ENCODE peak calls at places on chromosomes 4 and X, in five cellular contexts. One of them, this sample, is unnamed.
A peak's percentile ranks its signal among the peaks of the same experiment; 100 is the strongest.

GRCh38 chr4:1136028-1136427 is 22.7 kb upstream of the RNF212 start:
- DNase-seq in stimulated activated CD4-positive, alpha-beta T cell treated with anti-CD3 and anti-CD28 coated beads, Interleukin-15, amount 100 ng/mL, for 1 hour: no peak
- DNase-seq in Ammon's horn: no peak
- DNase-seq in T-cell: no peak
- DNase-seq in M059J: no peak
- DNase-seq in this sample: no peak

GRCh38 chr4:100984901-100985300 is 362.4 kb downstream of the PPP3CA start:
- DNase-seq in stimulated activated CD4-positive, alpha-beta T cell treated with anti-CD3 and anti-CD28 coated beads, Interleukin-15, amount 100 ng/mL, for 1 hour: no peak
- DNase-seq in Ammon's horn: no peak
- DNase-seq in T-cell: no peak
- DNase-seq in M059J: peak; percentile 73
- DNase-seq in this sample: no peak

GRCh38 chr4:65658117-65658516 is 12.2 kb downstream of the EPHA5 start:
- DNase-seq in stimulated activated CD4-positive, alpha-beta T cell treated with anti-CD3 and anti-CD28 coated beads, Interleukin-15, amount 100 ng/mL, for 1 hour: no peak
- DNase-seq in Ammon's horn: no peak
- DNase-seq in T-cell: no peak
- DNase-seq in M059J: no peak
- DNase-seq in this sample: no peak

GRCh38 chrX:13793897-13794296 is 23.0 kb downstream of the GPM6B start:
- DNase-seq in stimulated activated CD4-positive, alpha-beta T cell treated with anti-CD3 and anti-CD28 coated beads, Interleukin-15, amount 100 ng/mL, for 1 hour: no peak
- DNase-seq in Ammon's horn: no peak
- DNase-seq in T-cell: no peak
- DNase-seq in M059J: no peak
- DNase-seq in this sample: no peak

GRCh38 chr4:60344908-60345307 is 855.2 kb upstream of the ADGRL3 start:
- DNase-seq in stimulated activated CD4-positive, alpha-beta T cell treated with anti-CD3 and anti-CD28 coated beads, Interleukin-15, amount 100 ng/mL, for 1 hour: no peak
- DNase-seq in Ammon's horn: no peak
- DNase-seq in T-cell: no peak
- DNase-seq in M059J: no peak
- DNase-seq in this sample: no peak

GRCh38 chr4:172009461-172009860 is 196.3 kb downstream of the GALNTL6 start:
- DNase-seq in stimulated activated CD4-positive, alpha-beta T cell treated with anti-CD3 and anti-CD28 coated beads, Interleukin-15, amount 100 ng/mL, for 1 hour: no peak
- DNase-seq in Ammon's horn: no peak
- DNase-seq in T-cell: no peak
- DNase-seq in M059J: no peak
- DNase-seq in this sample: peak; percentile 10

GRCh38 chr4:1615786-1616573 is 68.1 kb downstream of the FAM53A start:
- DNase-seq in stimulated activated CD4-positive, alpha-beta T cell treated with anti-CD3 and anti-CD28 coated beads, Interleukin-15, amount 100 ng/mL, for 1 hour: no peak
- DNase-seq in Ammon's horn: no peak
- DNase-seq in T-cell: no peak
- DNase-seq in M059J: no peak
- DNase-seq in this sample: no peak

GRCh38 chr4:121034010-121034409 is 38.3 kb downstream of the NDNF start:
- DNase-seq in stimulated activated CD4-positive, alpha-beta T cell treated with anti-CD3 and anti-CD28 coated beads, Interleukin-15, amount 100 ng/mL, for 1 hour: no peak
- DNase-seq in Ammon's horn: no peak
- DNase-seq in T-cell: no peak
- DNase-seq in M059J: no peak
- DNase-seq in this sample: peak; percentile 55

GRCh38 chr4:53518807-53519206 is 72.5 kb downstream of the LNX1 start:
- DNase-seq in stimulated activated CD4-positive, alpha-beta T cell treated with anti-CD3 and anti-CD28 coated beads, Interleukin-15, amount 100 ng/mL, for 1 hour: no peak
- DNase-seq in Ammon's horn: no peak
- DNase-seq in T-cell: no peak
- DNase-seq in M059J: no peak
- DNase-seq in this sample: no peak

GRCh38 chr4:55033296-55033695 is 92.1 kb downstream of the KDR start:
- DNase-seq in stimulated activated CD4-positive, alpha-beta T cell treated with anti-CD3 and anti-CD28 coated beads, Interleukin-15, amount 100 ng/mL, for 1 hour: no peak
- DNase-seq in Ammon's horn: no peak
- DNase-seq in T-cell: no peak
- DNase-seq in M059J: peak; percentile 62
- DNase-seq in this sample: no peak

GRCh38 chrX:11606408-11606807 is 59.3 kb downstream of the ARHGAP6 start:
- DNase-seq in stimulated activated CD4-positive, alpha-beta T cell treated with anti-CD3 and anti-CD28 coated beads, Interleukin-15, amount 100 ng/mL, for 1 hour: no peak
- DNase-seq in Ammon's horn: no peak
- DNase-seq in T-cell: no peak
- DNase-seq in M059J: no peak
- DNase-seq in this sample: no peak

GRCh38 chr4:141132689-141133145 is 552 bp downstream of the RNF150 start:
- DNase-seq in stimulated activated CD4-positive, alpha-beta T cell treated with anti-CD3 and anti-CD28 coated beads, Interleukin-15, amount 100 ng/mL, for 1 hour: no peak
- DNase-seq in Ammon's horn: no peak
- DNase-seq in T-cell: no peak
- DNase-seq in M059J: peak; percentile 23
- DNase-seq in this sample: no peak

GRCh38 chr4:101761405-101761804 is 29.1 kb upstream of the BANK1 start:
- DNase-seq in stimulated activated CD4-positive, alpha-beta T cell treated with anti-CD3 and anti-CD28 coated beads, Interleukin-15, amount 100 ng/mL, for 1 hour: no peak
- DNase-seq in Ammon's horn: no peak
- DNase-seq in T-cell: no peak
- DNase-seq in M059J: no peak
- DNase-seq in this sample: no peak

GRCh38 chr4:138869165-138869564 is 146.4 kb upstream of the NOCT start:
- DNase-seq in stimulated activated CD4-positive, alpha-beta T cell treated with anti-CD3 and anti-CD28 coated beads, Interleukin-15, amount 100 ng/mL, for 1 hour: no peak
- DNase-seq in Ammon's horn: no peak
- DNase-seq in T-cell: no peak
- DNase-seq in M059J: no peak
- DNase-seq in this sample: no peak

GRCh38 chrX:275967-276587 is 5.1 kb upstream of the PLCXD1 start:
- DNase-seq in stimulated activated CD4-positive, alpha-beta T cell treated with anti-CD3 and anti-CD28 coated beads, Interleukin-15, amount 100 ng/mL, for 1 hour: no peak
- DNase-seq in Ammon's horn: peak; percentile 82
- DNase-seq in T-cell: peak; percentile 39
- DNase-seq in M059J: peak; percentile 70
- DNase-seq in this sample: no peak

GRCh38 chr4:83731609-83732008 is 195.7 kb downstream of the GPAT3 start:
- DNase-seq in stimulated activated CD4-positive, alpha-beta T cell treated with anti-CD3 and anti-CD28 coated beads, Interleukin-15, amount 100 ng/mL, for 1 hour: no peak
- DNase-seq in Ammon's horn: no peak
- DNase-seq in T-cell: no peak
- DNase-seq in M059J: peak; percentile 39
- DNase-seq in this sample: no peak

GRCh38 chr4:79209822-79210635 is 115.8 kb downstream of the NAA11 start:
- DNase-seq in stimulated activated CD4-positive, alpha-beta T cell treated with anti-CD3 and anti-CD28 coated beads, Interleukin-15, amount 100 ng/mL, for 1 hour: no peak
- DNase-seq in Ammon's horn: no peak
- DNase-seq in T-cell: no peak
- DNase-seq in M059J: peak; percentile 29
- DNase-seq in this sample: peak; percentile 77

GRCh38 chrX:81280148-81280547 is 78.2 kb downstream of the SH3BGRL start:
- DNase-seq in stimulated activated CD4-positive, alpha-beta T cell treated with anti-CD3 and anti-CD28 coated beads, Interleukin-15, amount 100 ng/mL, for 1 hour: no peak
- DNase-seq in Ammon's horn: no peak
- DNase-seq in T-cell: no peak
- DNase-seq in M059J: no peak
- DNase-seq in this sample: no peak

GRCh38 chr4:102614801-102615200 is 113.6 kb downstream of the NFKB1 start:
- DNase-seq in stimulated activated CD4-positive, alpha-beta T cell treated with anti-CD3 and anti-CD28 coated beads, Interleukin-15, amount 100 ng/mL, for 1 hour: no peak
- DNase-seq in Ammon's horn: no peak
- DNase-seq in T-cell: peak; percentile 37
- DNase-seq in M059J: no peak
- DNase-seq in this sample: no peak

GRCh38 chrX:133654801-133655200 is 239.5 kb upstream of the GPC4 start:
- DNase-seq in stimulated activated CD4-positive, alpha-beta T cell treated with anti-CD3 and anti-CD28 coated beads, Interleukin-15, amount 100 ng/mL, for 1 hour: no peak
- DNase-seq in Ammon's horn: no peak
- DNase-seq in T-cell: no peak
- DNase-seq in M059J: peak; percentile 29
- DNase-seq in this sample: no peak

GRCh38 chr4:136088231-136088630 is 1444.1 kb downstream of the PCDH18 start:
- DNase-seq in stimulated activated CD4-positive, alpha-beta T cell treated with anti-CD3 and anti-CD28 coated beads, Interleukin-15, amount 100 ng/mL, for 1 hour: no peak
- DNase-seq in Ammon's horn: no peak
- DNase-seq in T-cell: no peak
- DNase-seq in M059J: no peak
- DNase-seq in this sample: no peak

GRCh38 chr4:87045659-87046058 is 110.8 kb downstream of the AFF1 start:
- DNase-seq in stimulated activated CD4-positive, alpha-beta T cell treated with anti-CD3 and anti-CD28 coated beads, Interleukin-15, amount 100 ng/mL, for 1 hour: no peak
- DNase-seq in Ammon's horn: no peak
- DNase-seq in T-cell: no peak
- DNase-seq in M059J: no peak
- DNase-seq in this sample: no peak

GRCh38 chr4:519203-519651 is 20.2 kb downstream of the PIGG start:
- DNase-seq in stimulated activated CD4-positive, alpha-beta T cell treated with anti-CD3 and anti-CD28 coated beads, Interleukin-15, amount 100 ng/mL, for 1 hour: no peak
- DNase-seq in Ammon's horn: no peak
- DNase-seq in T-cell: no peak
- DNase-seq in M059J: no peak
- DNase-seq in this sample: no peak

GRCh38 chrX:49810233-49810632 is 18.9 kb upstream of the PAGE4 start:
- DNase-seq in stimulated activated CD4-positive, alpha-beta T cell treated with anti-CD3 and anti-CD28 coated beads, Interleukin-15, amount 100 ng/mL, for 1 hour: no peak
- DNase-seq in Ammon's horn: no peak
- DNase-seq in T-cell: no peak
- DNase-seq in M059J: no peak
- DNase-seq in this sample: no peak

GRCh38 chr4:38177792-38178665 is 217.8 kb downstream of the PTTG2 start:
- DNase-seq in stimulated activated CD4-positive, alpha-beta T cell treated with anti-CD3 and anti-CD28 coated beads, Interleukin-15, amount 100 ng/mL, for 1 hour: peak; percentile 32
- DNase-seq in Ammon's horn: no peak
- DNase-seq in T-cell: peak; percentile 52
- DNase-seq in M059J: no peak
- DNase-seq in this sample: peak; percentile 66

GRCh38 chrX:117511379-117511778 is 605.2 kb downstream of the KLHL13 start:
- DNase-seq in stimulated activated CD4-positive, alpha-beta T cell treated with anti-CD3 and anti-CD28 coated beads, Interleukin-15, amount 100 ng/mL, for 1 hour: no peak
- DNase-seq in Ammon's horn: no peak
- DNase-seq in T-cell: no peak
- DNase-seq in M059J: no peak
- DNase-seq in this sample: no peak

GRCh38 chrX:49269768-49270248 is at the start of gene PPP1R3F:
- DNase-seq in stimulated activated CD4-positive, alpha-beta T cell treated with anti-CD3 and anti-CD28 coated beads, Interleukin-15, amount 100 ng/mL, for 1 hour: no peak
- DNase-seq in Ammon's horn: no peak
- DNase-seq in T-cell: no peak
- DNase-seq in M059J: no peak
- DNase-seq in this sample: no peak

GRCh38 chr4:168853770-168854169 is 156.3 kb downstream of the CBR4 start:
- DNase-seq in stimulated activated CD4-positive, alpha-beta T cell treated with anti-CD3 and anti-CD28 coated beads, Interleukin-15, amount 100 ng/mL, for 1 hour: no peak
- DNase-seq in Ammon's horn: no peak
- DNase-seq in T-cell: no peak
- DNase-seq in M059J: no peak
- DNase-seq in this sample: no peak

GRCh38 chrX:2691543-2692220 is 587 bp downstream of the CD99 start:
- DNase-seq in stimulated activated CD4-positive, alpha-beta T cell treated with anti-CD3 and anti-CD28 coated beads, Interleukin-15, amount 100 ng/mL, for 1 hour: peak; percentile 29
- DNase-seq in Ammon's horn: no peak
- DNase-seq in T-cell: no peak
- DNase-seq in M059J: peak; percentile 55
- DNase-seq in this sample: no peak

GRCh38 chrX:133697656-133698055 is 282.4 kb upstream of the GPC4 start:
- DNase-seq in stimulated activated CD4-positive, alpha-beta T cell treated with anti-CD3 and anti-CD28 coated beads, Interleukin-15, amount 100 ng/mL, for 1 hour: no peak
- DNase-seq in Ammon's horn: no peak
- DNase-seq in T-cell: no peak
- DNase-seq in M059J: no peak
- DNase-seq in this sample: no peak